ENCODE peak calls at places on chromosomes 11 and 22, in eight cellular contexts. P, N, L, D, V, Q, G and J are unnamed samples.

GRCh38 chr11:95076416-95076815 is 9.7 kb downstream of the SRSF8 start:
- DNase-seq in P (no peak), N (no peak), L (no peak), D (peak), V (no peak), Q (no peak), G (no peak), J (no peak)

GRCh38 chr11:87712802-87713202 is 462.4 kb downstream of the RAB38 start:
- DNase-seq in P (no peak), N (no peak), L (no peak), D (no peak), V (no peak), Q (no peak), G (no peak), J (no peak)

GRCh38 chr22:20080445-20080775 is 369 bp downstream of the DGCR8 start:
- DNase-seq in P (peak), N (peak), L (peak), D (peak), V (peak), Q (peak), G (peak), J (peak)

GRCh38 chr11:75264356-75264755 is 23.8 kb downstream of the TPBGL start:
- DNase-seq in P (peak), N (no peak), L (no peak), D (peak), V (no peak), Q (no peak), G (no peak), J (no peak)

GRCh38 chr11:93020248-93021088 is 51.0 kb downstream of the MTNR1B start:
- DNase-seq in P (no peak), N (no peak), L (no peak), D (no peak), V (no peak), Q (no peak), G (no peak), J (no peak)

GRCh38 chr11:134566311-134566710 is 154.3 kb upstream of the B3GAT1 start:
- DNase-seq in P (no peak), N (no peak), L (no peak), D (peak), V (no peak), Q (no peak), G (no peak), J (no peak)

GRCh38 chr11:43920598-43921419 is 21.6 kb upstream of the C11orf96 start:
- DNase-seq in P (no peak), N (peak), L (peak), D (no peak), V (peak), Q (no peak), G (peak), J (peak)

GRCh38 chr11:115321602-115322289 is 182.5 kb downstream of the CADM1 start:
- DNase-seq in P (no peak), N (no peak), L (no peak), D (no peak), V (no peak), Q (no peak), G (no peak), J (no peak)

GRCh38 chr11:67033661-67034166 is 10.8 kb downstream of the SYT12 start:
- DNase-seq in P (no peak), N (peak), L (no peak), D (no peak), V (no peak), Q (peak), G (no peak), J (no peak)

GRCh38 chr11:119363874-119364590 is 17.5 kb downstream of the USP2 start:
- DNase-seq in P (peak), N (peak), L (peak), D (peak), V (no peak), Q (peak), G (peak), J (no peak)

GRCh38 chr11:70669871-70670683 is 271.7 kb downstream of the CTTN start:
- DNase-seq in P (no peak), N (no peak), L (no peak), D (no peak), V (no peak), Q (no peak), G (no peak), J (peak)

GRCh38 chr11:116533186-116533825 is 239.5 kb downstream of the BUD13 start:
- DNase-seq in P (peak), N (no peak), L (no peak), D (peak), V (no peak), Q (no peak), G (no peak), J (no peak)

GRCh38 chr11:15146271-15147003 is 31.7 kb downstream of the INSC start:
- DNase-seq in P (no peak), N (no peak), L (no peak), D (no peak), V (no peak), Q (no peak), G (no peak), J (no peak)

GRCh38 chr11:29214833-29215232 is 802.0 kb downstream of the KCNA4 start:
- DNase-seq in P (no peak), N (no peak), L (no peak), D (no peak), V (no peak), Q (no peak), G (no peak), J (no peak)

GRCh38 chr11:10407055-10407454 is 48.0 kb upstream of the AMPD3 start:
- DNase-seq in P (no peak), N (no peak), L (no peak), D (no peak), V (no peak), Q (no peak), G (no peak), J (no peak)

GRCh38 chr11:12581923-12582322 is 92.3 kb upstream of the TEAD1 start:
- DNase-seq in P (no peak), N (no peak), L (no peak), D (no peak), V (no peak), Q (no peak), G (no peak), J (peak)

GRCh38 chr11:18768472-18768901 is 23.1 kb downstream of the PTPN5 start:
- DNase-seq in P (no peak), N (no peak), L (no peak), D (no peak), V (no peak), Q (no peak), G (peak), J (no peak)

GRCh38 chr11:121613724-121614123 is 161.0 kb upstream of the SORL1-AS1 start:
- DNase-seq in P (no peak), N (no peak), L (no peak), D (no peak), V (no peak), Q (no peak), G (no peak), J (no peak)

GRCh38 chr11:128632151-128632791 is 44.9 kb upstream of the ETS1 start:
- DNase-seq in P (no peak), N (no peak), L (no peak), D (no peak), V (no peak), Q (no peak), G (peak), J (peak)

GRCh38 chr11:118152552-118153471 is at the start of gene SCN4B:
- DNase-seq in P (peak), N (peak), L (peak), D (peak), V (peak), Q (no peak), G (no peak), J (peak)

GRCh38 chr11:13594045-13594444 is 74.4 kb upstream of the FAR1 start:
- DNase-seq in P (no peak), N (no peak), L (no peak), D (no peak), V (no peak), Q (no peak), G (no peak), J (no peak)

GRCh38 chr11:105151936-105152554 is 12.5 kb upstream of the CARD18 start:
- DNase-seq in P (no peak), N (no peak), L (no peak), D (no peak), V (no peak), Q (no peak), G (no peak), J (no peak)

GRCh38 chr11:119404872-119405271 is 18.1 kb downstream of the THY1 start:
- DNase-seq in P (no peak), N (no peak), L (no peak), D (no peak), V (no peak), Q (no peak), G (no peak), J (no peak)

GRCh38 chr22:40594924-40595323 is 41.6 kb downstream of the MRTFA start:
- DNase-seq in P (peak), N (no peak), L (no peak), D (no peak), V (no peak), Q (no peak), G (no peak), J (no peak)

GRCh38 chr11:29306527-29306926 is 710.3 kb downstream of the KCNA4 start:
- DNase-seq in P (no peak), N (no peak), L (no peak), D (no peak), V (no peak), Q (no peak), G (no peak), J (no peak)

GRCh38 chr11:114377612-114378267 is 22.6 kb downstream of the C11orf71 start:
- DNase-seq in P (no peak), N (no peak), L (no peak), D (no peak), V (no peak), Q (no peak), G (no peak), J (no peak)

GRCh38 chr22:45336971-45337431 is 27.3 kb downstream of the FAM118A start:
- DNase-seq in P (no peak), N (no peak), L (no peak), D (no peak), V (no peak), Q (no peak), G (peak), J (no peak)

GRCh38 chr11:109783017-109783416 is 310.2 kb upstream of the ZC3H12C start:
- DNase-seq in P (no peak), N (no peak), L (no peak), D (no peak), V (no peak), Q (no peak), G (no peak), J (no peak)

GRCh38 chr22:23684561-23685031 is 6.2 kb upstream of the RGL4 start:
- DNase-seq in P (no peak), N (no peak), L (no peak), D (no peak), V (no peak), Q (no peak), G (no peak), J (no peak)

GRCh38 chr11:92286718-92287117 is 62.1 kb downstream of the FAT3 start:
- DNase-seq in P (no peak), N (no peak), L (no peak), D (no peak), V (no peak), Q (no peak), G (no peak), J (no peak)

GRCh38 chr11:64542172-64543125 is 48.6 kb upstream of the SLC22A12 start:
- DNase-seq in P (no peak), N (no peak), L (no peak), D (no peak), V (no peak), Q (no peak), G (no peak), J (no peak)

GRCh38 chr11:15199693-15200092 is 85.0 kb downstream of the INSC start:
- DNase-seq in P (no peak), N (no peak), L (no peak), D (no peak), V (no peak), Q (no peak), G (no peak), J (no peak)